ENCODE peak calls at places on chromosome 21, in eight cellular contexts. One of them, this sample, is unnamed.

GRCh38 chr21:35430260-35430659 is 381.2 kb upstream of the RUNX1 start:
- DNase-seq in HEK293T: no peak
- DNase-seq in heart right ventricle: no peak
- DNase-seq in ELF-1: no peak
- DNase-seq in HTR-8/SVneo: no peak
- DNase-seq in H54: no peak
- DNase-seq in AG20443: no peak
- DNase-seq in T-cell: no peak
- DNase-seq in this sample: no peak

GRCh38 chr21:31136891-31137290 is 98.6 kb upstream of the KRTAP19-8 start:
- DNase-seq in AG20443: no peak
- DNase-seq in HEK293T: no peak
- DNase-seq in T-cell: no peak
- DNase-seq in H54: no peak
- DNase-seq in HTR-8/SVneo: no peak
- DNase-seq in heart right ventricle: no peak
- DNase-seq in ELF-1: no peak
- DNase-seq in this sample: no peak

GRCh38 chr21:35274090-35274489 is 225.0 kb upstream of the RUNX1 start:
- DNase-seq in HEK293T: no peak
- DNase-seq in heart right ventricle: no peak
- DNase-seq in AG20443: no peak
- DNase-seq in H54: no peak
- DNase-seq in HTR-8/SVneo: no peak
- DNase-seq in ELF-1: no peak
- DNase-seq in T-cell: no peak
- DNase-seq in this sample: no peak

GRCh38 chr21:35366348-35367085 is 317.4 kb upstream of the RUNX1 start:
- DNase-seq in T-cell: no peak
- DNase-seq in HEK293T: no peak
- DNase-seq in ELF-1: no peak
- DNase-seq in heart right ventricle: no peak
- DNase-seq in AG20443: peak; percentile 69
- DNase-seq in H54: no peak
- DNase-seq in HTR-8/SVneo: no peak
- DNase-seq in this sample: no peak

GRCh38 chr21:31012133-31013089 is 25.9 kb downstream of the KRTAP19-8 start:
- DNase-seq in heart right ventricle: no peak
- DNase-seq in H54: no peak
- DNase-seq in HEK293T: no peak
- DNase-seq in T-cell: no peak
- DNase-seq in ELF-1: no peak
- DNase-seq in AG20443: no peak
- DNase-seq in HTR-8/SVneo: no peak
- DNase-seq in this sample: no peak

GRCh38 chr21:16454371-16454770 is 724.6 kb downstream of the USP25 start:
- DNase-seq in heart right ventricle: no peak
- DNase-seq in H54: no peak
- DNase-seq in HEK293T: no peak
- DNase-seq in T-cell: no peak
- DNase-seq in HTR-8/SVneo: peak; percentile 2
- DNase-seq in AG20443: peak; percentile 26
- DNase-seq in ELF-1: no peak
- DNase-seq in this sample: no peak

GRCh38 chr21:45474323-45474950 is 67.8 kb downstream of the SLC19A1 start:
- DNase-seq in heart right ventricle: peak; percentile 17
- DNase-seq in ELF-1: no peak
- DNase-seq in HEK293T: no peak
- DNase-seq in AG20443: no peak
- DNase-seq in HTR-8/SVneo: no peak
- DNase-seq in H54: no peak
- DNase-seq in T-cell: no peak
- DNase-seq in this sample: peak; percentile 67

GRCh38 chr21:38979271-38980196 is 173.8 kb downstream of the ETS2 start:
- DNase-seq in HTR-8/SVneo: peak; percentile 48
- DNase-seq in HEK293T: no peak
- DNase-seq in AG20443: peak; percentile 42
- DNase-seq in heart right ventricle: no peak
- DNase-seq in T-cell: no peak
- DNase-seq in ELF-1: peak; percentile 24
- DNase-seq in H54: no peak
- DNase-seq in this sample: no peak

GRCh38 chr21:28975401-28975800 is 17.3 kb downstream of the LTN1 start:
- DNase-seq in ELF-1: no peak
- DNase-seq in HTR-8/SVneo: no peak
- DNase-seq in T-cell: no peak
- DNase-seq in H54: no peak
- DNase-seq in AG20443: peak; percentile 53
- DNase-seq in heart right ventricle: no peak
- DNase-seq in HEK293T: no peak
- DNase-seq in this sample: no peak

GRCh38 chr21:25688284-25689035 is 46.2 kb downstream of the ATP5PF start:
- DNase-seq in AG20443: peak; percentile 21
- DNase-seq in HTR-8/SVneo: no peak
- DNase-seq in ELF-1: no peak
- DNase-seq in T-cell: no peak
- DNase-seq in heart right ventricle: no peak
- DNase-seq in H54: no peak
- DNase-seq in HEK293T: no peak
- DNase-seq in this sample: no peak

GRCh38 chr21:46184625-46185555 is 631 bp upstream of the SPATC1L start:
- DNase-seq in ELF-1: peak; percentile 66
- DNase-seq in T-cell: peak; percentile 76
- DNase-seq in heart right ventricle: peak; percentile 89
- DNase-seq in H54: peak; percentile 63
- DNase-seq in HEK293T: peak; percentile 80
- DNase-seq in AG20443: peak; percentile 81
- DNase-seq in HTR-8/SVneo: peak; percentile 89
- DNase-seq in this sample: peak; percentile 92

GRCh38 chr21:45543371-45543709 is 1.1 kb upstream of the SLC19A1 start:
- DNase-seq in T-cell: no peak
- DNase-seq in heart right ventricle: no peak
- DNase-seq in AG20443: no peak
- DNase-seq in ELF-1: no peak
- DNase-seq in HTR-8/SVneo: no peak
- DNase-seq in HEK293T: no peak
- DNase-seq in H54: no peak
- DNase-seq in this sample: peak; percentile 19

GRCh38 chr21:18041012-18041411 is 203.6 kb upstream of the CHODL start:
- DNase-seq in HEK293T: peak; percentile 38
- DNase-seq in ELF-1: peak; percentile 14
- DNase-seq in H54: no peak
- DNase-seq in heart right ventricle: no peak
- DNase-seq in AG20443: no peak
- DNase-seq in HTR-8/SVneo: peak; percentile 10
- DNase-seq in T-cell: no peak
- DNase-seq in this sample: no peak

GRCh38 chr21:25806053-25806452 is 71.3 kb downstream of the GABPA start:
- DNase-seq in AG20443: no peak
- DNase-seq in ELF-1: no peak
- DNase-seq in T-cell: no peak
- DNase-seq in H54: no peak
- DNase-seq in HEK293T: no peak
- DNase-seq in heart right ventricle: no peak
- DNase-seq in HTR-8/SVneo: no peak
- DNase-seq in this sample: no peak

GRCh38 chr21:17726047-17726446 is 93.1 kb downstream of the C21orf91 start:
- DNase-seq in heart right ventricle: no peak
- DNase-seq in H54: peak; percentile 20
- DNase-seq in HTR-8/SVneo: no peak
- DNase-seq in T-cell: no peak
- DNase-seq in ELF-1: no peak
- DNase-seq in AG20443: no peak
- DNase-seq in HEK293T: peak; percentile 31
- DNase-seq in this sample: no peak

GRCh38 chr21:43717967-43718871 is 710 bp upstream of the PDXK start:
- DNase-seq in HTR-8/SVneo: no peak
- DNase-seq in HEK293T: no peak
- DNase-seq in ELF-1: no peak
- DNase-seq in H54: no peak
- DNase-seq in AG20443: no peak
- DNase-seq in heart right ventricle: no peak
- DNase-seq in T-cell: no peak
- DNase-seq in this sample: peak; percentile 58

GRCh38 chr21:46599251-46599572 is 5.7 kb downstream of the S100B start:
- DNase-seq in ELF-1: peak; percentile 32
- DNase-seq in HEK293T: no peak
- DNase-seq in H54: no peak
- DNase-seq in heart right ventricle: no peak
- DNase-seq in HTR-8/SVneo: no peak
- DNase-seq in AG20443: peak; percentile 90
- DNase-seq in T-cell: no peak
- DNase-seq in this sample: no peak

GRCh38 chr21:25421327-25422028 is 185.8 kb downstream of the MRPL39 start:
- DNase-seq in T-cell: peak; percentile 30
- DNase-seq in HEK293T: peak; percentile 15
- DNase-seq in HTR-8/SVneo: peak; percentile 20
- DNase-seq in ELF-1: peak; percentile 39
- DNase-seq in H54: peak; percentile 12
- DNase-seq in AG20443: peak; percentile 28
- DNase-seq in heart right ventricle: no peak
- DNase-seq in this sample: no peak

GRCh38 chr21:39968010-39968409 is 100.8 kb downstream of the PCP4 start:
- DNase-seq in HEK293T: no peak
- DNase-seq in AG20443: no peak
- DNase-seq in ELF-1: no peak
- DNase-seq in T-cell: no peak
- DNase-seq in heart right ventricle: no peak
- DNase-seq in HTR-8/SVneo: no peak
- DNase-seq in H54: no peak
- DNase-seq in this sample: no peak

GRCh38 chr21:35457097-35457496 is 408.0 kb upstream of the RUNX1 start:
- DNase-seq in HTR-8/SVneo: no peak
- DNase-seq in ELF-1: no peak
- DNase-seq in HEK293T: no peak
- DNase-seq in T-cell: no peak
- DNase-seq in AG20443: no peak
- DNase-seq in heart right ventricle: no peak
- DNase-seq in H54: no peak
- DNase-seq in this sample: no peak

GRCh38 chr21:31929548-31929947 is 56.7 kb downstream of the HUNK start:
- DNase-seq in H54: no peak
- DNase-seq in HTR-8/SVneo: no peak
- DNase-seq in T-cell: no peak
- DNase-seq in heart right ventricle: no peak
- DNase-seq in AG20443: no peak
- DNase-seq in ELF-1: peak; percentile 71
- DNase-seq in HEK293T: no peak
- DNase-seq in this sample: no peak

GRCh38 chr21:33021667-33022066 is 4.1 kb upstream of the OLIG2 start:
- DNase-seq in AG20443: no peak
- DNase-seq in ELF-1: peak; percentile 67
- DNase-seq in heart right ventricle: no peak
- DNase-seq in HTR-8/SVneo: no peak
- DNase-seq in T-cell: no peak
- DNase-seq in HEK293T: no peak
- DNase-seq in H54: no peak
- DNase-seq in this sample: no peak

GRCh38 chr21:40685121-40685630 is 161.8 kb downstream of the DSCAM start:
- DNase-seq in HEK293T: no peak
- DNase-seq in AG20443: no peak
- DNase-seq in heart right ventricle: no peak
- DNase-seq in T-cell: no peak
- DNase-seq in HTR-8/SVneo: no peak
- DNase-seq in H54: no peak
- DNase-seq in ELF-1: no peak
- DNase-seq in this sample: peak; percentile 27

GRCh38 chr21:26709090-26709489 is 136.0 kb upstream of the CYYR1 start:
- DNase-seq in HEK293T: no peak
- DNase-seq in HTR-8/SVneo: no peak
- DNase-seq in AG20443: no peak
- DNase-seq in ELF-1: no peak
- DNase-seq in H54: no peak
- DNase-seq in heart right ventricle: no peak
- DNase-seq in T-cell: no peak
- DNase-seq in this sample: no peak

This sample was measured in heart left ventricle.